ENCODE peak calls at places on chromosomes 6 and 20, in six cellular contexts. L, X, R, T, K and A are unnamed samples.

GRCh38 chr6:166625356-166625755 is 1.7 kb downstream of the RPS6KA2 start:
- DNase-seq in L (no peak), X (no peak), R (no peak), T (no peak), K (peak; percentile 65), A (no peak)

GRCh38 chr6:111711476-111711875 is 105.8 kb upstream of the TRAF3IP2 start:
- DNase-seq in L (no peak), X (no peak), R (no peak), T (no peak), K (peak; percentile 53), A (no peak)

GRCh38 chr6:98634569-98634968 is 199.8 kb upstream of the POU3F2 start:
- DNase-seq in L (no peak), X (no peak), R (no peak), T (no peak), K (no peak), A (no peak)

GRCh38 chr20:51800769-51801219 is 1.5 kb downstream of the SALL4 start:
- DNase-seq in L (no peak), X (no peak), R (peak; percentile 27), T (no peak), K (peak; percentile 24), A (no peak)

GRCh38 chr6:19723533-19723932 is 113.6 kb upstream of the ID4 start:
- DNase-seq in L (no peak), X (no peak), R (no peak), T (no peak), K (no peak), A (no peak)

GRCh38 chr20:61573415-61574305 is 321.6 kb downstream of the CDH4 start:
- DNase-seq in L (no peak), X (no peak), R (no peak), T (no peak), K (no peak), A (no peak)

GRCh38 chr20:57573893-57574292 is 13.0 kb downstream of the PCK1 start:
- DNase-seq in L (no peak), X (no peak), R (no peak), T (no peak), K (no peak), A (no peak)

GRCh38 chr20:44423480-44423879 is 52.2 kb upstream of the TTPAL start:
- DNase-seq in L (no peak), X (no peak), R (no peak), T (no peak), K (no peak), A (no peak)

GRCh38 chr6:100001915-100002388 is 7.9 kb upstream of the MCHR2 start:
- DNase-seq in L (no peak), X (no peak), R (peak; percentile 16), T (no peak), K (peak; percentile 45), A (peak; percentile 24)

GRCh38 chr6:51562198-51562597 is 525.2 kb downstream of the PKHD1 start:
- DNase-seq in L (peak; percentile 19), X (no peak), R (no peak), T (no peak), K (no peak), A (no peak)

GRCh38 chr20:60481051-60481741 is 523.0 kb downstream of the CDH26 start:
- DNase-seq in L (no peak), X (no peak), R (no peak), T (no peak), K (no peak), A (no peak)

GRCh38 chr6:34598725-34599124 is 42.6 kb upstream of the SPDEF start:
- DNase-seq in L (no peak), X (no peak), R (peak; percentile 87), T (no peak), K (no peak), A (no peak)

GRCh38 chr6:144582939-144583613 is 297.9 kb downstream of the UTRN start:
- DNase-seq in L (peak; percentile 83), X (peak; percentile 24), R (peak; percentile 12), T (no peak), K (no peak), A (no peak)

GRCh38 chr6:6712979-6713514 is 124.5 kb downstream of the LY86 start:
- DNase-seq in L (no peak), X (no peak), R (no peak), T (no peak), K (no peak), A (no peak)

GRCh38 chr20:50607850-50608749 is 83.2 kb downstream of the RIPOR3 start:
- DNase-seq in L (no peak), X (peak; percentile 80), R (no peak), T (no peak), K (no peak), A (no peak)

GRCh38 chr6:73341335-73341734 is 12.7 kb downstream of the DPPA5 start:
- DNase-seq in L (no peak), X (no peak), R (no peak), T (no peak), K (no peak), A (no peak)

GRCh38 chr6:40931927-40932326 is 107.1 kb downstream of the UNC5CL start:
- DNase-seq in L (no peak), X (no peak), R (no peak), T (no peak), K (peak; percentile 50), A (no peak)

GRCh38 chr6:161079566-161080262 is 88.1 kb downstream of the MAP3K4 start:
- DNase-seq in L (no peak), X (no peak), R (no peak), T (no peak), K (no peak), A (no peak)

GRCh38 chr6:46370622-46371021 is 120.6 kb downstream of the RCAN2 start:
- DNase-seq in L (no peak), X (no peak), R (no peak), T (no peak), K (no peak), A (peak; percentile 43)

GRCh38 chr6:1652842-1653241 is 43.1 kb downstream of the FOXC1 start:
- DNase-seq in L (no peak), X (no peak), R (no peak), T (no peak), K (no peak), A (no peak)

GRCh38 chr6:116371384-116372209 is 850 bp downstream of the DSE start:
- DNase-seq in L (no peak), X (no peak), R (peak; percentile 65), T (peak; percentile 26), K (peak; percentile 83), A (no peak)

GRCh38 chr6:127092486-127092885 is 26.0 kb upstream of the RSPO3 start:
- DNase-seq in L (no peak), X (no peak), R (no peak), T (no peak), K (no peak), A (no peak)

GRCh38 chr6:11389977-11390376 is 147.6 kb upstream of the TMEM170B start:
- DNase-seq in L (no peak), X (no peak), R (peak; percentile 73), T (no peak), K (peak; percentile 83), A (no peak)
- TF ChIP-seq POLR2AphosphoS5 in L (no peak), X (peak; percentile 81), R (peak; percentile 94), T (no peak), K (peak; percentile 20), A (no peak)

DNA sequence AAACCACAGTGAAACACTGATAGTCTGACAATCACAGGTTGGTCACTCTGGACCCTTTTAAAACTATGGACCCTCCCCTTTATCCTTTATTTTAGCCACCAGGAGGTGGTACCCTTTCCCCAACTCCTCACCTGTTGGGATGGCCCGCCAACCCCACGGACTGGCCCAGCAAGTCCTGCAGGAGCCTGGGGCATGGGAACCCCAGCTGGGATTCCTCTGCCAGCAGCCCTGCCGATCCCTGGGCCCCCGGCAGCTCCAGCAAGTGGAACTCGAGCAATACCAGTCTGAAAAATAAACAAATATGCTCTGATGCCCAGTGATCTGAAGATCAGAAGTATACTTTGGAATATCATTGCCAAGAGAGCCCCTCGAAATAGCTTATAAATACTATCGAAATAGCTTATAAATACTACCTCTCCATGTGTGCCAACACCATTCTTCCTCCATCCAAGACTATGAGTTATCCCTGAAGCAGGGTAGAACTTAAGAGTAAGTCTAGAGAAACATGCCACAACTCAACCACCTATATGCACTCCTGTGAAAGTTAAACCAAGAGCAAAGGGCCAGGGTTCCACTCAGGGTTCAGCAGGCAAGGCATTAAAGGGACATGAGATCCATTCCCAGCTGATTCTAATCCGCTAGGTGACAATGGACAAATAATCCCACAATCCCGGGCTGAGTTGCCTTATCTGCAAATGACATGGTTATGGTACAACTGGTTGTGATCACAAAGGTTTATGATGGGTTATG is 6.8 kb downstream of the SNRPB start:
- DNase-seq in L (no peak), X (peak; percentile 54), R (no peak), T (no peak), K (no peak), A (no peak)
- TF ChIP-seq POLR2AphosphoS5 in L (peak; percentile 10), X (no peak), R (no peak), T (no peak), K (no peak), A (peak; percentile 32)

DNA sequence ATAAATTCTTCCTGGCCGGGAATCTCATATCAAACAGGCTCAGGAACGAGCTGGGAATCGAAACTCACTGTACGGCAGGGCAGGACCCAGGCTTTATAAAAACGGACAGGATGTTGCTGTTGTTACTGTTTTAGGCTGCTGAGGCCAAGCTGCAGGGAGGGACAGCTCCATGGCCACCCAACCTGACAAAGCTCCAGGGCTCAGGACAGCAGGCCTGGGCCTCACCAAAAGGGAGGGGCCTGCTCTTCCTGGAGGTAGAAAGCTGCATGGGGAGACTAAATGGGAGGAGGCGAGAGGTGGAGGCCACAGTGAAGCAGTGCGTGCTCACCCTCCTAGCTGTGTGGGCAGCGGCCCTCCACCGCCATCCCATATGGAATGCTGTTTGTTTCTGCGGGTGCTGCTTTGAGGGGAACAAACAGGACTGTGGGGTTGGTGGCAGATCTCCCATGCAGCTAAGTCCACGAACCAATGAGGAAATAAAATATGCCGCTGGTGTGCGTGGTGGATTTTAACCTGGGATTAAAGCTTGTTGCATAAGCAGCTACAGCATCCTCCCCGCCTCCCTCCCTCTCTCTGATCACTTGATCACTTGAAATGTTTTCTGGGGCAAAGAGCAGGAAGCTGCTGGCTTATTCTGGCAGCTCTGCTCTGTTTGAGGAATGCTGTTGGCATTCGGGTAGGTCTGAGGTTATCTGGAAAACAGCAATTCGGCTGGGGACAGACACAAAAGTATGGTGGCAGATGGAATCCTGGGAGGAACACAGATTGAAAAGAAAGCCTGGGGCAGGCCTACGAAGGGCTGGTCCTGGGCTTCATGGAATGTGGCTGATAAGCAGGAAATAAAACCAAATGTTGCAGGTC is 2.4 kb upstream of the ZMYND8 start:
- DNase-seq in L (no peak), X (no peak), R (peak; percentile 95), T (no peak), K (peak; percentile 98), A (peak; percentile 100)
- TF ChIP-seq POLR2AphosphoS5 in L (no peak), X (peak; percentile 81), R (peak; percentile 98), T (no peak), K (peak; percentile 95), A (peak; percentile 96)

GRCh38 chr6:113362542-113363430 is 494.4 kb upstream of the MARCKS start:
- DNase-seq in L (no peak), X (no peak), R (no peak), T (no peak), K (no peak), A (no peak)
- TF ChIP-seq POLR2AphosphoS5 in L (no peak), X (no peak), R (no peak), T (no peak), K (no peak), A (no peak)

GRCh38 chr6:30075094-30075986 is at the start of gene RNF39:
- DNase-seq in L (no peak), X (peak; percentile 84), R (peak; percentile 93), T (no peak), K (no peak), A (peak; percentile 55)
- TF ChIP-seq POLR2AphosphoS5 in L (no peak), X (peak; percentile 74), R (peak; percentile 97), T (no peak), K (no peak), A (no peak)